ENCODE peak calls at places on chromosomes 7 and 10, in five cellular contexts. M is BE2C, I is esophagus squamous epithelium, J is IMR-90, P is fibroblast of the aortic adventitia. Z is an unnamed sample.

GRCh38 chr7:3955751-3956696 is 655.0 kb downstream of the SDK1 start:
- DNase-seq in J (peak), I (no peak), P (no peak), M (no peak), Z (no peak)

GRCh38 chr10:110504111-110504735 is 6.5 kb downstream of the DUSP5 start:
- DNase-seq in J (peak), M (no peak), P (peak), I (no peak), Z (no peak)

GRCh38 chr10:29537799-29538198 is 97.0 kb downstream of the SVIL start:
- DNase-seq in J (no peak), P (no peak), M (no peak), I (no peak), Z (no peak)

GRCh38 chr7:16619979-16620408 is 25.6 kb downstream of the ANKMY2 start:
- DNase-seq in M (no peak), P (no peak), J (peak), I (no peak), Z (no peak)

GRCh38 chr10:103540722-103541121 is 47.2 kb downstream of the NEURL1 start:
- DNase-seq in M (peak), J (peak), P (no peak), I (no peak), Z (no peak)

GRCh38 chr10:29150010-29150409 is 138.9 kb upstream of the LYZL1 start:
- DNase-seq in M (peak), J (no peak), P (peak), I (no peak), Z (peak)

GRCh38 chr10:109877546-109877945 is 45.8 kb downstream of the XPNPEP1 start:
- DNase-seq in M (no peak), P (no peak), I (no peak), J (no peak), Z (no peak)

GRCh38 chr7:155738652-155739537 is 73.4 kb downstream of the SHH start:
- DNase-seq in P (peak), I (no peak), M (peak), J (peak), Z (peak)

GRCh38 chr7:140039071-140039470 is 23.7 kb downstream of the PARP12 start:
- DNase-seq in I (no peak), P (no peak), J (no peak), M (no peak), Z (no peak)

GRCh38 chr10:72612203-72612826 is 13.6 kb downstream of the MICU1 start:
- DNase-seq in M (peak), P (peak), I (no peak), J (no peak), Z (no peak)

GRCh38 chr10:76303682-76304316 is 872.4 kb downstream of the LRMDA start:
- DNase-seq in J (peak), I (no peak), P (peak), M (peak), Z (peak)

GRCh38 chr7:6273380-6273837 is 985 bp upstream of the CYTH3 start:
- DNase-seq in M (peak), I (no peak), J (no peak), P (no peak), Z (no peak)

GRCh38 chr7:111113263-111114017 is 22.5 kb downstream of the LRRN3 start:
- DNase-seq in J (peak), M (no peak), I (no peak), P (peak), Z (no peak)

GRCh38 chr10:4775808-4776207 is 50.2 kb upstream of the AKR1E2 start:
- DNase-seq in J (peak), P (no peak), M (no peak), I (no peak), Z (no peak)

GRCh38 chr7:42932861-42933591 is 850 bp downstream of the MRPL32 start:
- DNase-seq in M (peak), J (peak), I (no peak), P (peak), Z (peak)

GRCh38 chr7:157061979-157062378 is 51.5 kb upstream of the MNX1 start:
- DNase-seq in P (no peak), J (no peak), M (no peak), I (no peak), Z (no peak)

GRCh38 chr7:20330176-20330796 is 414 bp upstream of the ITGB8 start:
- DNase-seq in I (peak), M (peak), J (peak), P (peak), Z (peak)

GRCh38 chr7:133784421-133785045 is 342.6 kb upstream of the LRGUK start:
- DNase-seq in M (peak), I (no peak), J (no peak), P (no peak), Z (no peak)

GRCh38 chr7:191105-192034 is 1.0 kb upstream of the FAM20C start:
- DNase-seq in I (no peak), P (peak), M (no peak), J (peak), Z (no peak)

GRCh38 chr7:148334959-148335577 is 255.5 kb upstream of the C7orf33 start:
- DNase-seq in I (no peak), P (peak), J (no peak), M (no peak), Z (no peak)

GRCh38 chr10:121355161-121355560 is 243.1 kb downstream of the FGFR2 start:
- DNase-seq in J (no peak), I (no peak), M (no peak), P (no peak), Z (no peak)

GRCh38 chr10:5540080-5540479 is 15.3 kb downstream of the CALML3 start:
- DNase-seq in P (no peak), J (no peak), M (no peak), I (no peak), Z (no peak)

GRCh38 chr10:126840736-126841135 is 64.5 kb upstream of the DOCK1 start:
- DNase-seq in M (no peak), I (no peak), J (no peak), P (no peak), Z (no peak)

GRCh38 chr7:27254625-27255024 is 12.0 kb downstream of the EVX1 start:
- DNase-seq in J (no peak), I (no peak), M (no peak), P (no peak), Z (no peak)

GRCh38 chr10:37125191-37125732 is at the start of gene ANKRD30A:
- DNase-seq in I (no peak), J (no peak), M (no peak), P (no peak), Z (no peak)

GRCh38 chr7:69654381-69654780 is 56.1 kb downstream of the AUTS2 start:
- DNase-seq in M (no peak), J (no peak), I (no peak), P (peak), Z (no peak)

GRCh38 chr10:71010730-71011129 is 122.4 kb upstream of the PCBD1 start:
- DNase-seq in J (no peak), M (no peak), P (no peak), I (no peak), Z (no peak)

GRCh38 chr7:7060828-7061599 is 121.3 kb upstream of the C1GALT1 start:
- DNase-seq in I (no peak), M (no peak), P (no peak), J (no peak), Z (no peak)

GRCh38 chr7:138979226-138979979 is 1.8 kb downstream of the KIAA1549 start:
- DNase-seq in I (no peak), J (peak), M (no peak), P (peak), Z (no peak)
- TF ChIP-seq CTCF in I (no peak), J (no peak), M (peak), P (peak), Z (no peak)

DNA sequence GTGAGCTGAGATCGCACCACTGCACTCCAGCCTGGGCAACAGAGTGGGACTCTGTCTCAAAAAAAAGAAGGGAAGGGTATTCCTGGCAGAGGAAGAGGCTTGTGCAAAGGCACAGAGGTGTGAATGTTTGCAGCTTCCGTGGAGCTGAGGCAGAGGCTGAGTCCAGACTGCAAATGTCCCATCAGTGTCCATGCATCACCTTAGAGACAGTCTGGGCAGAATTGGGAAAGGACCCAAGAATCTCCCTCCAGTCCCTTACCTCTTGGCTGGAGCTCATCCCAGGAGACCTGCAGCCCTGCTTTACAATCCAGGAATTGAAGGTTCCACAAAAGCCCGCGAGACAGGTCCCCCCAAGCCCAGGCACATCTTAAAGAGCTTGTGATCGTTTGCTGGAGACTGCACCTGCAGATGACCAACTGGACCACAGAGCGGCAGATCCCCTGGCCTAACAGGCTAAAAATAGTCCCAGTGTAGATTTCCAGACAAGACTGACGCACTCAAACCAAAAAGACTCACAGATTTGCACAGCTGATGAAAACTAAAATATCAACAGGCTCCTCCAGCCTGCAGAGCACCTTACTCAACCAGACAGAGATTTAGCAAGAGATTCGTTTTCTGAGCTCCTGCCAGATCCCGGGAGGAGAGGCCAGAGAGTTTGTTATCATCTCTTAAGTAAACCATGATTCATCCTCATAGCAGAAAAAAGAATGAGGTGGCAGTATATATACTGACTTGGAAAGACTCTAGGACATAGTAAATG is 22.9 kb upstream of the NANOS1 start:
- DNase-seq in P (peak), I (no peak), M (peak), J (peak), Z (no peak)
- TF ChIP-seq CTCF in P (peak), I (no peak), M (no peak), J (peak), Z (no peak)

DNA sequence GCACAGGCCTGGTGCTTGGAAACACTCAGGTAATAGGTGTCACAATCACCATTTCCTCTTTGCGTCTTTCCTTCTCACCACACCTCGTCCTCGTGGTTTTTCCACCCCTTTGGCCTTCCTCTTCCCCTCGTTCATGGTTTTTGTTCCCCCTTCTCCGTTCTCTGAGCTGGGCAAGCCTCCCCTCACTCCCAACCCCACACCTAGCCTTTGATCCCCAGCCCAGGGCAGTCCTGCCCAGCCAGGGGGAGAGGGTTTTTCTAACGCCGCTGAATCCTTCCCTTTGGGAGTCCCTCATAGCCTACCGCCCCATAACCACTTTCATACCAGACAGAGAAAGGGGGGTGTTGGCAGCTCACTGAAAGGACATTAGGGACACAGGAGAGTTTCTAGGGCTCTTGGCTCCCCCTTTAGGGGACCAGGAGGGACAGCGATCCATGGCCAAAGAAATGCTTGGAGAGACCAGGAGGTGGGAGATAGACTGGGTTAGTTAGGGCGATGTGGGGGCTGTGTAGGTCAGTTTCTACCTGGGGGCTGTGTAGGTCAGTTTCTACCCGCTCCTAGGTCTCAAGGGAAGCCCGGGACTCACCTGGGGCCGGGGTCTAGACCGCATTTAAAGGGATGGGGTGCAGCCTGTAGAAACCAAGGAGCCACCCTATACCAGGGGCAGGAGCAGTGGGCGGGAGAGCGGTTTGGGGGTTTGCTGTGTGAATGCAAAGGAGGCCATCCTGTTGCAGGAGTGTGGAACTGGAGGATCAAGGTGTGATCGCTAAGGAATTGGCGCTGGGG is 1.4 kb downstream of the EPHB4 start:
- DNase-seq in J (peak), I (no peak), P (peak), M (no peak), Z (no peak)
- TF ChIP-seq CTCF in J (peak), I (no peak), P (peak), M (peak), Z (peak)

DNA sequence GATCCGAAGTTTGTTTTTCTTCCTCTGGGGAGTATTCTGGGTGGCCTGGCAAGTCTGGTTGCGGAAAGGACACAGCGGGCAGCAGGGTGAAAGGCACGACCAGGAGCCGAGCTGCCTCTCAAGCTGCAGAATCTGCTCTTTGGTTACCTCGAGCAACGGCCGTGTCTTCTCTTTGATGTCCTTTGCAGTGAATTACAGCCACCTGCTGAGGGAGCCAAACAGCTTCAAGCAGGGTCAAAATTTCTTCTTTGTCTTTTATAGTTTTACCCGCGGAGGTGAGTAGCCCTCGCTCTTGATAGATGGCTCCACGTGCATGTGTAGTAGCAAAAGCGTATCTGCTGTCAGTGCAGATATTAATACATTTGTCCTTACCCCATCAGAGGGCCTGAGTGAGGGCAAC is 177.3 kb upstream of the MBL2 start:
- DNase-seq in I (no peak), M (no peak), J (no peak), P (no peak), Z (no peak)
- TF ChIP-seq CTCF in I (peak), M (peak), J (no peak), P (no peak), Z (no peak)

GRCh38 chr7:2148189-2148588 is 84.6 kb downstream of the MAD1L1 start:
- DNase-seq in M (no peak), P (no peak), I (no peak), J (no peak), Z (no peak)
- TF ChIP-seq CTCF in M (peak), P (no peak), I (no peak), J (no peak), Z (no peak)

GRCh38 chr10:112689327-112689726 is 242.3 kb downstream of the VTI1A start:
- DNase-seq in I (no peak), M (peak), J (peak), P (peak), Z (peak)
- TF ChIP-seq CTCF in I (no peak), M (peak), J (peak), P (peak), Z (peak)

GRCh38 chr10:92146072-92146471 is 144.8 kb downstream of the CPEB3 start:
- DNase-seq in M (no peak), P (no peak), J (no peak), I (no peak), Z (no peak)

GRCh38 chr10:92146781-92147180 is 144.1 kb downstream of the CPEB3 start:
- DNase-seq in J (no peak), M (no peak), P (no peak), I (no peak), Z (no peak)

GRCh38 chr10:92142949-92143348 is 147.9 kb downstream of the CPEB3 start:
- DNase-seq in P (no peak), I (no peak), J (no peak), M (no peak), Z (no peak)

GRCh38 chr10:92142512-92142911 is 148.4 kb downstream of the CPEB3 start:
- DNase-seq in P (no peak), J (no peak), M (no peak), I (no peak), Z (no peak)
- TF ChIP-seq CTCF in P (no peak), J (no peak), M (peak), I (no peak), Z (no peak)

GRCh38 chr7:46131916-46132795 is 211.1 kb upstream of the IGFBP3 start:
- DNase-seq in J (no peak), I (no peak), P (no peak), M (no peak), Z (peak)
- TF ChIP-seq CTCF in J (peak), I (no peak), P (peak), M (no peak), Z (no peak)

GRCh38 chr10:42428534-42428933 is 209.8 kb downstream of the ZNF33B start:
- DNase-seq in M (no peak), P (peak), I (no peak), J (no peak), Z (no peak)
- TF ChIP-seq CTCF in M (peak), P (peak), I (no peak), J (peak), Z (no peak)

GRCh38 chr7:36509962-36510361 is 120.3 kb downstream of the ANLN start:
- DNase-seq in I (no peak), P (no peak), M (no peak), J (no peak), Z (no peak)
- TF ChIP-seq CTCF in I (no peak), P (no peak), M (no peak), J (no peak), Z (no peak)